ENCODE peak calls at places on chromosome 11, in eight cellular contexts. One of them, this sample, is unnamed.

GRCh38 chr11:203056-203944 is 3.9 kb downstream of the BET1L start:
- DNase-seq in GM06990: no peak
- DNase-seq in body of pancreas: no peak
- DNase-seq in CD8-positive, alpha-beta T cell: no peak
- DNase-seq in HFF-Myc: no peak
- DNase-seq in tibial artery: no peak
- DNase-seq in colonic mucosa: peak; percentile 14
- DNase-seq in hepatocyte: no peak
- DNase-seq in this sample: no peak

GRCh38 chr11:112273066-112273465 is 12.4 kb upstream of the PLET1 start:
- DNase-seq in colonic mucosa: no peak
- DNase-seq in tibial artery: no peak
- DNase-seq in hepatocyte: no peak
- DNase-seq in CD8-positive, alpha-beta T cell: no peak
- DNase-seq in GM06990: no peak
- DNase-seq in HFF-Myc: no peak
- DNase-seq in body of pancreas: no peak
- DNase-seq in this sample: no peak

GRCh38 chr11:132586801-132587200 is 945.5 kb downstream of the OPCML start:
- DNase-seq in tibial artery: no peak
- DNase-seq in colonic mucosa: no peak
- DNase-seq in body of pancreas: no peak
- DNase-seq in hepatocyte: no peak
- DNase-seq in CD8-positive, alpha-beta T cell: no peak
- DNase-seq in HFF-Myc: no peak
- DNase-seq in GM06990: no peak
- DNase-seq in this sample: peak; percentile 44

GRCh38 chr11:19407692-19408091 is 166.9 kb upstream of the E2F8 start:
- DNase-seq in GM06990: no peak
- DNase-seq in body of pancreas: no peak
- DNase-seq in colonic mucosa: no peak
- DNase-seq in HFF-Myc: no peak
- DNase-seq in hepatocyte: no peak
- DNase-seq in tibial artery: no peak
- DNase-seq in CD8-positive, alpha-beta T cell: no peak
- DNase-seq in this sample: no peak

GRCh38 chr11:47271961-47272661 is 2.2 kb downstream of the MADD start:
- DNase-seq in GM06990: no peak
- DNase-seq in hepatocyte: no peak
- DNase-seq in CD8-positive, alpha-beta T cell: no peak
- DNase-seq in body of pancreas: peak; percentile 71
- DNase-seq in colonic mucosa: peak; percentile 51
- DNase-seq in tibial artery: no peak
- DNase-seq in HFF-Myc: no peak
- DNase-seq in this sample: no peak

GRCh38 chr11:31106963-31107576 is 262.5 kb downstream of the DCDC1 start:
- DNase-seq in GM06990: peak; percentile 2
- DNase-seq in colonic mucosa: peak; percentile 41
- DNase-seq in body of pancreas: peak; percentile 70
- DNase-seq in tibial artery: no peak
- DNase-seq in hepatocyte: peak; percentile 73
- DNase-seq in HFF-Myc: no peak
- DNase-seq in CD8-positive, alpha-beta T cell: peak; percentile 41
- DNase-seq in this sample: no peak

GRCh38 chr11:1760351-1761109 is 3.2 kb downstream of the CTSD start:
- DNase-seq in hepatocyte: no peak
- DNase-seq in CD8-positive, alpha-beta T cell: no peak
- DNase-seq in tibial artery: peak; percentile 97
- DNase-seq in colonic mucosa: peak; percentile 66
- DNase-seq in HFF-Myc: no peak
- DNase-seq in GM06990: no peak
- DNase-seq in body of pancreas: peak; percentile 63
- DNase-seq in this sample: no peak

GRCh38 chr11:44634401-44635281 is 69.2 kb downstream of the CD82 start:
- DNase-seq in GM06990: peak; percentile 62
- DNase-seq in hepatocyte: peak; percentile 92
- DNase-seq in tibial artery: peak; percentile 81
- DNase-seq in body of pancreas: peak; percentile 82
- DNase-seq in colonic mucosa: no peak
- DNase-seq in HFF-Myc: peak; percentile 15
- DNase-seq in CD8-positive, alpha-beta T cell: peak; percentile 3
- DNase-seq in this sample: no peak

GRCh38 chr11:61516675-61517516 is 8.3 kb downstream of the LRRC10B start:
- DNase-seq in tibial artery: no peak
- DNase-seq in CD8-positive, alpha-beta T cell: peak; percentile 63
- DNase-seq in GM06990: peak; percentile 54
- DNase-seq in colonic mucosa: peak; percentile 43
- DNase-seq in body of pancreas: no peak
- DNase-seq in hepatocyte: peak; percentile 54
- DNase-seq in HFF-Myc: no peak
- DNase-seq in this sample: no peak

GRCh38 chr11:128704517-128704916 is 10.6 kb downstream of the FLI1 start:
- DNase-seq in body of pancreas: no peak
- DNase-seq in hepatocyte: no peak
- DNase-seq in HFF-Myc: no peak
- DNase-seq in colonic mucosa: no peak
- DNase-seq in tibial artery: no peak
- DNase-seq in GM06990: no peak
- DNase-seq in CD8-positive, alpha-beta T cell: no peak
- DNase-seq in this sample: no peak

GRCh38 chr11:110529043-110529442 is 99.3 kb downstream of the FDX1 start:
- DNase-seq in CD8-positive, alpha-beta T cell: no peak
- DNase-seq in colonic mucosa: no peak
- DNase-seq in body of pancreas: no peak
- DNase-seq in HFF-Myc: no peak
- DNase-seq in hepatocyte: no peak
- DNase-seq in GM06990: no peak
- DNase-seq in tibial artery: no peak
- DNase-seq in this sample: no peak

GRCh38 chr11:17861036-17861755 is 126.6 kb downstream of the KCNC1 start:
- DNase-seq in CD8-positive, alpha-beta T cell: no peak
- DNase-seq in body of pancreas: no peak
- DNase-seq in tibial artery: no peak
- DNase-seq in HFF-Myc: no peak
- DNase-seq in colonic mucosa: no peak
- DNase-seq in hepatocyte: no peak
- DNase-seq in GM06990: no peak
- DNase-seq in this sample: no peak

GRCh38 chr11:45303316-45303715 is 17.2 kb upstream of the SYT13 start:
- DNase-seq in CD8-positive, alpha-beta T cell: no peak
- DNase-seq in hepatocyte: no peak
- DNase-seq in GM06990: no peak
- DNase-seq in body of pancreas: no peak
- DNase-seq in tibial artery: no peak
- DNase-seq in HFF-Myc: no peak
- DNase-seq in colonic mucosa: no peak
- DNase-seq in this sample: no peak

GRCh38 chr11:130118636-130119387 is 40.8 kb upstream of the ST14 start:
- DNase-seq in GM06990: peak; percentile 43
- DNase-seq in body of pancreas: no peak
- DNase-seq in HFF-Myc: no peak
- DNase-seq in hepatocyte: no peak
- DNase-seq in tibial artery: no peak
- DNase-seq in colonic mucosa: no peak
- DNase-seq in CD8-positive, alpha-beta T cell: peak; percentile 16
- DNase-seq in this sample: no peak

GRCh38 chr11:19426719-19427066 is 185.9 kb upstream of the E2F8 start:
- DNase-seq in body of pancreas: no peak
- DNase-seq in CD8-positive, alpha-beta T cell: no peak
- DNase-seq in hepatocyte: no peak
- DNase-seq in HFF-Myc: no peak
- DNase-seq in colonic mucosa: no peak
- DNase-seq in tibial artery: no peak
- DNase-seq in GM06990: no peak
- DNase-seq in this sample: no peak

GRCh38 chr11:1307163-1307870 is 2.1 kb downstream of the TOLLIP start:
- DNase-seq in CD8-positive, alpha-beta T cell: no peak
- DNase-seq in HFF-Myc: no peak
- DNase-seq in tibial artery: no peak
- DNase-seq in GM06990: no peak
- DNase-seq in colonic mucosa: no peak
- DNase-seq in body of pancreas: no peak
- DNase-seq in hepatocyte: no peak
- DNase-seq in this sample: no peak

GRCh38 chr11:64935634-64936081 is at the start of gene GPHA2:
- DNase-seq in body of pancreas: peak; percentile 65
- DNase-seq in colonic mucosa: no peak
- DNase-seq in CD8-positive, alpha-beta T cell: no peak
- DNase-seq in HFF-Myc: peak; percentile 16
- DNase-seq in hepatocyte: no peak
- DNase-seq in tibial artery: no peak
- DNase-seq in GM06990: no peak
- DNase-seq in this sample: no peak

GRCh38 chr11:102396708-102397563 is 49.9 kb downstream of the BIRC2 start:
- DNase-seq in hepatocyte: no peak
- DNase-seq in CD8-positive, alpha-beta T cell: no peak
- DNase-seq in tibial artery: no peak
- DNase-seq in colonic mucosa: no peak
- DNase-seq in GM06990: no peak
- DNase-seq in HFF-Myc: no peak
- DNase-seq in body of pancreas: no peak
- DNase-seq in this sample: no peak

GRCh38 chr11:126186708-126187481 is 24.6 kb downstream of the RPUSD4 start:
- DNase-seq in tibial artery: no peak
- DNase-seq in GM06990: no peak
- DNase-seq in HFF-Myc: no peak
- DNase-seq in CD8-positive, alpha-beta T cell: no peak
- DNase-seq in hepatocyte: no peak
- DNase-seq in body of pancreas: no peak
- DNase-seq in colonic mucosa: no peak
- DNase-seq in this sample: no peak

GRCh38 chr11:3167143-3168119 is 2.3 kb upstream of the OSBPL5 start:
- DNase-seq in body of pancreas: no peak
- DNase-seq in CD8-positive, alpha-beta T cell: no peak
- DNase-seq in HFF-Myc: no peak
- DNase-seq in hepatocyte: no peak
- DNase-seq in colonic mucosa: no peak
- DNase-seq in tibial artery: peak; percentile 63
- DNase-seq in GM06990: no peak
- DNase-seq in this sample: no peak

DNA sequence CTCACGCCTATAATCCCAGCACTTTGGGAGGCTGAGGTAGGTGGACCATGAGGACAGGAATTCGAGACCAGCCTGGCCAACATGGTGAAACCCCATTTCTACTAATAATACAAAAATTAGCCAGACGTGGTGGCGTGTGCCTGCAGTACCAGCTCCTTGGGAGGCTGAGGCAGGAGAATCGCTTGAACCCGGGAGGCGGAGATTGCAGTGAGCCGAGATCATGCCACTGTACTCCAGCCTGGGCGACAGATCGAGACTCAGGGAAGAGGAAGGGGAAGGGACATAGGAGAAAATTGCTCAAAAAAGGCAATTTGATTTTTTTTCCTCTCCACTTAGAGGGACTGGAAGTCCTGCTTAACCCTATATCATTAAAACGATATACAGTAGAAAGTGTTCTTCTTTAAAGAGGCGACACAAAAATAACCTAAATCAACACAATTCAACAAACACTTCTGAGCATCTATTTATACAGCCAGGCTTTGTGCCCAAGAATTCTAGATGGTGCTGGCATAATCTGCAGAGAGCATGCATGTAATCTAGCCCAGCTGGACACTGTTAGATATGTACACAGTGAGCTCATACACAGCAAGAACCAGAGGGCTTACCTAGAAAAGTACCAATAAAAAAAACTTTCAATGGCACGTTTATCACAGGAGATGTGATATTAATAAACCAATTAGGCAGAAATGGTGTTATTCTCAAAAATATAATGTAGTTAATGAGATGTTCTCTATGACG is 20.9 kb upstream of the DENND5A start:
- DNase-seq in tibial artery: no peak
- DNase-seq in CD8-positive, alpha-beta T cell: no peak
- DNase-seq in hepatocyte: no peak
- DNase-seq in HFF-Myc: no peak
- DNase-seq in body of pancreas: no peak
- DNase-seq in colonic mucosa: no peak
- DNase-seq in GM06990: no peak
- DNase-seq in this sample: no peak
- H3K4me3 ChIP-seq in tibial artery: no peak overlapping the region
- H3K4me3 ChIP-seq in CD8-positive, alpha-beta T cell: no peak overlapping the region
- H3K4me3 ChIP-seq in hepatocyte: no peak overlapping the region
- H3K4me3 ChIP-seq in HFF-Myc: no peak overlapping the region
- H3K4me3 ChIP-seq in body of pancreas: no peak overlapping the region
- H3K4me3 ChIP-seq in colonic mucosa: no peak overlapping the region
- H3K4me3 ChIP-seq in GM06990: no peak overlapping the region
- H3K4me3 ChIP-seq in this sample: no peak overlapping the region

GRCh38 chr11:68076371-68077042 is 37.7 kb downstream of the TCIRG1 start:
- DNase-seq in HFF-Myc: no peak
- DNase-seq in CD8-positive, alpha-beta T cell: no peak
- DNase-seq in GM06990: no peak
- DNase-seq in colonic mucosa: no peak
- DNase-seq in hepatocyte: no peak
- DNase-seq in body of pancreas: no peak
- DNase-seq in tibial artery: no peak
- DNase-seq in this sample: no peak
- TF ChIP-seq CTCF in HFF-Myc: peak; percentile 27
- TF ChIP-seq CTCF in CD8-positive, alpha-beta T cell: no peak
- TF ChIP-seq CTCF in GM06990: peak; percentile 29
- TF ChIP-seq CTCF in colonic mucosa: no peak
- TF ChIP-seq CTCF in hepatocyte: peak; percentile 24
- TF ChIP-seq CTCF in body of pancreas: peak; percentile 33
- TF ChIP-seq CTCF in tibial artery: no peak
- TF ChIP-seq CTCF in this sample: no peak

DNA sequence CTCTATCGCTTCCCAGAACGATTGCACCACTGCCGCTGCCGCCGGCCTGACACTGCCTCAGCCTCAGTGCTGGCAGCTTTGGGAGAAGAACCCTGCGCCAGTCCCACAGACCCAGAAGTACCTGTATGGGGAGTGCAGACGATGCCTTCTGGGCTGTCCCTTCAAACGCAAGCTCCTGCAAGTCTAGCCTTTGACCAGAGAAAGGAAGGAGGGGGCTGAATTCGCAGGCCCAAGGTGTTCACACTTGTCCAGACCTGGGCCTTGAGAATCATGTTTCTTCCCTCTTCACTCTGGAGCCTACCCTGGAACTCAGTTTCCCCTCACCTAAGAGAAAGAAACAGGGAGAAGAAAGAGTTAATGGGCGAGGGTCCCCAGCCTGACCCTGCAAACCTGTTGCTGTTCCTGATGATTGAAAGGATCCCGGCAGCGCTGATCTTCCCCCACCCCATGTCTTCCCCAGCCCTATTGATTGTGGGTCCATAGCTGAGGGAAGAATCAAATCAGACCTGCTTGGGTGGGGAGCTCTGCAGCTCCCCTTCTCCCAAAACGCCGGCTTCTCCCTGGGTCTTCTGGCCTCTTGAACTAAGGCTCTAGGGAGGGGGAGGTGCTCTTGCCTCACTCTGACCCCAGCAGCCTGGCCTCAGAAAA is 786 bp upstream of the MCAM start:
- DNase-seq in HFF-Myc: no peak
- DNase-seq in tibial artery: no peak
- DNase-seq in body of pancreas: no peak
- DNase-seq in GM06990: no peak
- DNase-seq in CD8-positive, alpha-beta T cell: no peak
- DNase-seq in colonic mucosa: no peak
- DNase-seq in hepatocyte: no peak
- DNase-seq in this sample: no peak
- H3K4me3 ChIP-seq in HFF-Myc: no peak overlapping the region
- H3K4me3 ChIP-seq in tibial artery: peak overlapping the region; percentile 97
- H3K4me3 ChIP-seq in body of pancreas: no peak overlapping the region
- H3K4me3 ChIP-seq in GM06990: peak overlapping the region; percentile 44
- H3K4me3 ChIP-seq in CD8-positive, alpha-beta T cell: no peak overlapping the region
- H3K4me3 ChIP-seq in colonic mucosa: no peak overlapping the region
- H3K4me3 ChIP-seq in hepatocyte: no peak overlapping the region
- H3K4me3 ChIP-seq in this sample: peak overlapping the region; percentile 73

GRCh38 chr11:91261513-91261912 is 963.1 kb upstream of the FAT3 start:
- DNase-seq in body of pancreas: no peak
- DNase-seq in GM06990: no peak
- DNase-seq in HFF-Myc: no peak
- DNase-seq in hepatocyte: no peak
- DNase-seq in tibial artery: no peak
- DNase-seq in CD8-positive, alpha-beta T cell: no peak
- DNase-seq in colonic mucosa: no peak
- DNase-seq in this sample: no peak
- TF ChIP-seq CTCF in body of pancreas: no peak
- TF ChIP-seq CTCF in GM06990: peak; percentile 34
- TF ChIP-seq CTCF in HFF-Myc: no peak
- TF ChIP-seq CTCF in hepatocyte: peak; percentile 7
- TF ChIP-seq CTCF in tibial artery: no peak
- TF ChIP-seq CTCF in CD8-positive, alpha-beta T cell: no peak
- TF ChIP-seq CTCF in colonic mucosa: no peak
- TF ChIP-seq CTCF in this sample: no peak